ENCODE peak calls at places on chromosomes 12 and 14, in six cellular contexts. L is PC-3, W is mesenchymal stem cell, U is IMR-90, N is hepatocyte, T is fibroblast of lung. S is an unnamed sample. For H3K4me1, the result is how much of the 10 kb centered on the place peaks cover.

GRCh38 chr12:124493809-124494750 is 73.3 kb downstream of the NCOR2 start:
- DNase-seq in U (no peak), N (no peak), W (no peak), T (no peak), L (no peak), S (no peak)

GRCh38 chr14:103846569-103847438 is 571 bp downstream of the PPP1R13B start:
- DNase-seq in U (no peak), T (peak), L (peak), W (peak), N (no peak), S (peak)

GRCh38 chr14:85572845-85573244 is 42.9 kb downstream of the FLRT2 start:
- DNase-seq in U (peak), L (peak), T (peak), N (no peak), W (peak), S (peak)

GRCh38 chr12:32107376-32108267 is 975 bp downstream of the BICD1 start:
- DNase-seq in U (peak), L (peak), N (peak), T (peak), W (peak), S (peak)

GRCh38 chr12:96416033-96416790 is 16.0 kb upstream of the CDK17 start:
- DNase-seq in W (peak), L (peak), T (peak), U (peak), N (no peak), S (no peak)

GRCh38 chr14:96824283-96824682 is 27.1 kb downstream of the VRK1 start:
- DNase-seq in N (no peak), L (peak), T (peak), W (peak), U (peak), S (no peak)

GRCh38 chr12:53051058-53051880 is 1.4 kb downstream of the TNS2 start:
- DNase-seq in W (peak), N (peak), T (peak), L (no peak), U (peak), S (peak)

GRCh38 chr12:124827588-124828184 is 36.0 kb downstream of the SCARB1 start:
- DNase-seq in U (no peak), N (peak), W (no peak), L (peak), T (peak), S (peak)

GRCh38 chr12:45290218-45290609 is 74.3 kb downstream of the ANO6 start:
- DNase-seq in L (peak), N (no peak), U (peak), T (peak), W (peak), S (no peak)

GRCh38 chr14:80239631-80240030 is 28.3 kb upstream of the DIO2 start:
- DNase-seq in L (no peak), T (peak), W (no peak), N (no peak), U (no peak), S (no peak)

GRCh38 chr14:71395151-71395604 is 487.9 kb downstream of the PCNX1 start:
- DNase-seq in L (no peak), T (peak), W (no peak), U (no peak), N (no peak), S (peak)

GRCh38 chr14:58138065-58138718 is 13.8 kb downstream of the ARMH4 start:
- DNase-seq in T (no peak), W (no peak), U (no peak), L (no peak), N (peak), S (peak)

GRCh38 chr12:32893458-32893857 is 3.1 kb downstream of the PKP2 start:
- DNase-seq in N (peak), L (no peak), U (no peak), T (peak), W (peak), S (no peak)

GRCh38 chr14:59116984-59117415 is 71.5 kb upstream of the DAAM1 start:
- DNase-seq in L (peak), U (peak), T (peak), W (peak), N (peak), S (no peak)

GRCh38 chr14:61812347-61813100 is 50.3 kb downstream of the SNAPC1 start:
- DNase-seq in N (peak), L (no peak), T (peak), W (peak), U (no peak), S (peak)

GRCh38 chr12:57772429-57773322 is at the start of gene EEF1AKMT3:
- DNase-seq in U (peak), T (peak), L (peak), N (peak), W (peak), S (peak)

GRCh38 chr12:47980172-47980571 is 16.8 kb downstream of the TMEM106C start:
- DNase-seq in W (no peak), N (no peak), L (no peak), U (no peak), T (no peak), S (peak)

GRCh38 chr12:6966351-6966750 is 4.1 kb downstream of the PHB2 start:
- DNase-seq in T (no peak), L (no peak), N (no peak), U (no peak), W (no peak), S (no peak)

GRCh38 chr12:3930216-3930615 is 57.0 kb upstream of the PARP11 start:
- DNase-seq in T (no peak), U (no peak), W (no peak), L (no peak), N (no peak), S (no peak)
- H2AFZ ChIP-seq in T (no peak), U (no peak), W (no peak), L (no peak), N (no peak), S (no peak)

GRCh38 chr14:20456971-20457370 is 1.9 kb downstream of the APEX1 start:
- DNase-seq in W (no peak), L (no peak), T (no peak), U (no peak), N (no peak), S (no peak)

GRCh38 chr14:20458031-20458789 is 3.0 kb downstream of the PIP4P1 start:
- DNase-seq in T (no peak), N (no peak), L (no peak), W (no peak), U (no peak), S (no peak)

GRCh38 chr14:20454645-20455354 is at the start of the genes APEX1 and OSGEP:
- DNase-seq in W (peak), U (peak), L (peak), T (peak), N (peak), S (peak)

GRCh38 chr14:20454359-20454644 is 310 bp downstream of the OSGEP start:
- DNase-seq in W (no peak), T (peak), U (peak), L (peak), N (no peak), S (peak)

GRCh38 chr14:20455355-20456300 is 602 bp downstream of the APEX1 start:
- DNase-seq in N (peak), L (peak), W (peak), T (peak), U (peak), S (peak)
- H3K4me1 ChIP-seq in N (under half), L (under half), W (under half), T (under half), U (under half), S (under half)

GRCh38 chr14:24115451-24116110 is 832 bp upstream of the NRL start:
- DNase-seq in U (no peak), W (no peak), T (no peak), L (no peak), N (no peak), S (no peak)
- H3K27ac ChIP-seq in U (peak), W (peak), T (peak), L (no peak), N (peak), S (peak)

GRCh38 chr14:102180248-102180998 is 40.7 kb downstream of the WDR20 start:
- DNase-seq in L (no peak), T (no peak), W (no peak), N (no peak), U (no peak), S (no peak)
- H2AFZ ChIP-seq in L (no peak), T (no peak), W (no peak), N (no peak), U (no peak), S (no peak)

DNA sequence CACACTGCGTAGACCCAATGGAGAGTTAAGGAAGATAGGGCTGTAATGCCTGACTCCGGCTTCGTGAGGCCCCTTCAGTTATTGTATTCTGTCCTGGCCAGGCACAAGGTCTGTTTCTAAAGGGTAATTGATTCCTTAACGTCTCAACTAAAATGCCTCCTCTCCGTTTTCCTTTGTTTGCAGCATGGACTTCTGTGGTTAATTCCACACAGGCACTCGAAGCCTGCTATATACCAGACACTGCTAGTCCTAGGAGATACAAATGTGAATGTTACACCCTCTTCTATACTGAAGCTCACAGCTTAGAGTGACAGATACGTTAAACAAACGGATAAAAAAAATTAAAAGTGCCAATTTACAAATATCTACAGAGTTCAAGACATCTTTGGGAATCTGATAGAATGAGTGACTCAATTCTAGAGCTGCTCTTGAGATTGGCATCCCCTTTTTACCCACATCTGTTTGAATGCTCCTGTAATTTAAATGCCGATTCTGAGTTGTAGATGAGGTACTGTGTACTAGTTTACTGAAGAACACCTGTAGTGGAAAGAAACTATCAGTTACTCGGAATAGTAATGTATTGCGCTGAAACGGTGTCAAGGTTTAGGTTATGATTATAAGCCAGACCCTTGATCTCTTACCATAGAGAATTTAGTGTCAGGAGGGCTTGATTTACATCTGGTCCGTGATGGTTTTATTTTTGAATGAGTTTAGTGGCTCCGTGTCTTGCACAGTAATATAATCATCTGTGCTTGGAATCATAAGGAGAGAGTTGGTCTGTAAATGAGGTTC is 784 bp downstream of the PSMA6 start:
- DNase-seq in W (no peak), U (peak), N (no peak), T (peak), L (no peak), S (peak)
- H3K4me1 ChIP-seq in W (under half), U (under half), N (under half), T (under half), L (under half), S (under half)

DNA sequence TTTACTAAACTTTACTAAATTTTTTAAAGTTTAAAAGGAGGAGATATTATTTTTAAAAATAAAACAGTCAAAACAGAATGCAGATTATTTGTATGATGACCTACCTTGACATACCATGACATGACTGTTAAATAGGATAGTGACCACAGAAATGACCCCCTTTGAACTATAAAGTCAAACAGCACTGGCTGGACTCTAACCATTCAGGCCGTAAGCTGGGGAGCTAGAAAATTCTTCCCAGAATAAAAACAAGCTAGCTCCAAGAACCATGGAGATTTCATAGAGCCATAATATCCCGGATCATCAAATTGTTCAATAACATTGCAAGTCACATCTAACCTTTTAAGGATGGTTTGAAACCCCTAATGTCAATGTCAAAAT is 50.3 kb downstream of the RPS6KA5 start:
- DNase-seq in T (no peak), U (no peak), N (no peak), W (no peak), L (no peak), S (no peak)
- H3K27ac ChIP-seq in T (no peak), U (no peak), N (no peak), W (no peak), L (no peak), S (no peak)

GRCh38 chr12:75917704-75918103 is 113.9 kb downstream of the PHLDA1 start:
- DNase-seq in N (no peak), L (no peak), T (no peak), W (no peak), U (no peak), S (peak)
- H2AFZ ChIP-seq in N (no peak), L (no peak), T (no peak), W (no peak), U (no peak), S (no peak)

GRCh38 chr12:122886161-122886560 is 9.8 kb downstream of the VPS37B start:
- DNase-seq in U (no peak), L (no peak), W (no peak), T (no peak), N (no peak), S (no peak)
- H3K4me1 ChIP-seq in U (under half), L (half or more), W (under half), T (under half), N (half or more), S (under half)

DNA sequence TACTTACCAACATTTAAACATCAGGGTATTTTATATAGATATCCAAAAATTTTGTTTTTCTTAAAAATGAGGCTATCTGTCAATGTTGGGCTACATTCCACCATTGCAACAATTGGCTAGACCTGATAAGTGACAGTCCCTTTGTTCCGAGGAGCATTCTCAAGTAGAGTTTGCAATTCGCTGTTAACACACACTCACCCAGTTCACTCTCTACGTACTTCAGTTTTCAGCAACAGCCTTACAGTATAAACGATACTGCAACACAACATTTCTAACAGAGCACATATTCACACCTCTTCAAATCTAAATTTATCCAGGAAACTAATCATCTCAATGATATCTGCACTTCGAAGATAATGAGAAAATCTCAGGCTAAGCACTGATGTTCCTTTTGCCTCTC is 393.5 kb downstream of the NAV3 start:
- DNase-seq in U (no peak), N (no peak), T (no peak), L (no peak), W (no peak), S (no peak)
- H3K27ac ChIP-seq in U (no peak), N (no peak), T (no peak), L (no peak), W (no peak), S (no peak)